ENCODE peak calls at places on chromosomes 11 and 22, in four cellular contexts. A is K562, D is GM12878, M is HepG2. U is an unnamed sample.

GRCh38 chr11:94557391-94557790 is 9.8 kb upstream of the PIWIL4 start:
- DNase-seq in M (no peak), D (no peak), A (no peak), U (no peak)

GRCh38 chr11:125327494-125328130 is 163.1 kb downstream of the PKNOX2 start:
- DNase-seq in A (no peak), D (no peak), M (no peak), U (no peak)

GRCh38 chr11:23931443-23931842 is 565.4 kb upstream of the LUZP2 start:
- DNase-seq in D (no peak), M (no peak), A (no peak), U (no peak)

GRCh38 chr22:17633217-17633997 is 4.9 kb upstream of the ATP6V1E1 start:
- DNase-seq in A (peak), M (peak), D (no peak), U (no peak)

GRCh38 chr11:117828641-117829368 is 4.3 kb upstream of the FXYD2 start:
- DNase-seq in M (no peak), D (no peak), A (peak), U (no peak)

GRCh38 chr11:104151404-104152204 is 12.3 kb downstream of the PDGFD start:
- DNase-seq in M (no peak), A (no peak), D (no peak), U (no peak)

GRCh38 chr11:108872781-108873291 is 208.0 kb downstream of the DDX10 start:
- DNase-seq in D (no peak), M (no peak), A (no peak), U (no peak)

GRCh38 chr11:117189191-117189940 is 9.8 kb upstream of the TAGLN start:
- DNase-seq in D (peak), M (no peak), A (no peak), U (no peak)

GRCh38 chr11:3109434-3109833 is 52.2 kb upstream of the CARS1 start:
- DNase-seq in M (no peak), A (no peak), D (no peak), U (no peak)

GRCh38 chr22:36425977-36426523 is 38.3 kb upstream of the MYH9 start:
- DNase-seq in A (peak), D (no peak), M (peak), U (no peak)

GRCh38 chr22:45221201-45221600 is 19.5 kb downstream of the KIAA0930 start:
- DNase-seq in A (no peak), M (no peak), D (no peak), U (no peak)

GRCh38 chr11:8250446-8250845 is 13.2 kb downstream of the LMO1 start:
- DNase-seq in A (no peak), D (no peak), M (no peak), U (peak)

GRCh38 chr11:19934828-19935259 is 222.2 kb downstream of the NAV2 start:
- DNase-seq in A (peak), M (no peak), D (no peak), U (no peak)

GRCh38 chr22:42961815-42962214 is 53.1 kb downstream of the PACSIN2 start:
- DNase-seq in M (no peak), A (no peak), D (no peak), U (no peak)

GRCh38 chr11:119121811-119122124 is 388 bp downstream of the HINFP start:
- DNase-seq in M (no peak), D (no peak), A (no peak), U (no peak)

GRCh38 chr11:21988477-21988876 is 204.4 kb upstream of the ANO5 start:
- DNase-seq in D (no peak), A (no peak), M (peak), U (no peak)

GRCh38 chr11:94032725-94033124 is 11.6 kb downstream of the HEPHL1 start:
- DNase-seq in A (no peak), D (no peak), M (no peak), U (no peak)

GRCh38 chr11:63871962-63872832 is 33.3 kb downstream of the MARK2 start:
- DNase-seq in D (peak), A (peak), M (peak), U (no peak)

GRCh38 chr22:47294222-47294532 is 531.7 kb downstream of the TBC1D22A start:
- DNase-seq in M (no peak), D (no peak), A (no peak), U (no peak)

GRCh38 chr11:119752324-119752723 is 23.3 kb upstream of the NECTIN1 start:
- DNase-seq in M (no peak), D (no peak), A (no peak), U (no peak)

GRCh38 chr22:35589736-35590079 is 27.4 kb downstream of the MB start:
- DNase-seq in D (no peak), M (no peak), A (no peak), U (no peak)

GRCh38 chr11:46106530-46107407 is 14.5 kb downstream of the PHF21A start:
- DNase-seq in M (no peak), A (peak), D (no peak), U (no peak)

GRCh38 chr22:40898850-40899357 is 37.0 kb upstream of the DNAJB7 start:
- DNase-seq in M (peak), D (peak), A (peak), U (no peak)

GRCh38 chr11:12130180-12130980 is 20.0 kb downstream of the MICAL2 start:
- DNase-seq in M (no peak), A (no peak), D (no peak), U (no peak)

GRCh38 chr11:86669424-86669823 is 3.0 kb downstream of the ME3 start:
- DNase-seq in M (no peak), D (no peak), A (no peak), U (no peak)

GRCh38 chr22:47089374-47089773 is 326.9 kb downstream of the TBC1D22A start:
- DNase-seq in D (no peak), M (no peak), A (peak), U (no peak)

GRCh38 chr11:100942016-100942415 is 187.6 kb downstream of the PGR start:
- DNase-seq in A (peak), M (no peak), D (no peak), U (no peak)

GRCh38 chr22:27795053-27795452 is 6.5 kb downstream of the MN1 start:
- DNase-seq in A (no peak), M (no peak), D (no peak), U (no peak)

DNA sequence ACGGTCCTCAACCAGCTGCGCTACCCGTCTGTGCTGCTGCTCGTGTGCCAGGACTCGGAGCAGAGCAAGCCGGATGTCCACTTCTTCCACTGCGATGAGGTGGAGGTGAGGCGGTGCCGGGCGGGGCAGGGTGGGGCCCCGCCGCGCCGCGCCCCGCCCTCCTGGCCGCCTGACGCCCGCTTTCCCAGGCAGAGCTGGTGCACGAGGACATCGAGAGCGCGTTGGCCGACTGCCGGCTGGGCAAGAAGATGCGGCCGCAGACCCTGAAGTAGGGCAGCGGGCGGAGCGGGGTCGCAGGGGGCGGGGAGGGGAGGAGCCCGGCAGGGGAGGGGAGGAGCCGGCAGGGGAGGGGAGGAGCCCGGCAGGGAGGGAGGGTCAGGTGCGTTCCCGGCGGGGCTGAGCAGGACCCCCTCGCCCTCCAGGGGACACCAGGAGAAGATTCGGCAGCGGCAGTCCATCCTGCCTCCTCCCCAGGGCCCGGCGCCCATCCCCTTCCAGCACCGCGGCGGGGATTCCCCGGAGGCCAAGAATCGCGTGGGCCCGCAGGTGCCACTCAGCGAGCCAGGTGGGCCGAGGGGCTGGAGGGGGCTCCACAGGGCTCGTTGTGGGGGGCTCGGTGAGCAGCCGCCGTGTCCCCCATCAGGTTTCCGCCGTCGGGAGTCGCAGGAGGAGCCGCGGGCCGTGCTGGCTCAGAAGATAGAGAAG is 14.8 kb downstream of the EPS8L2 start:
- DNase-seq in D (no peak), M (no peak), A (peak), U (no peak)
- TF ChIP-seq EZH2 in D (no peak), M (no peak), A (no peak), U (no peak)

GRCh38 chr11:76806131-76806530 is 23.0 kb downstream of the TSKU start:
- DNase-seq in A (no peak), D (no peak), M (no peak), U (peak)

GRCh38 chr11:76806608-76807205 is 23.6 kb downstream of the TSKU start:
- DNase-seq in A (no peak), D (no peak), M (no peak), U (no peak)

GRCh38 chr11:76808996-76809395 is 25.8 kb downstream of the TSKU start:
- DNase-seq in A (no peak), D (no peak), M (no peak), U (no peak)

GRCh38 chr11:76808158-76808557 is 25.0 kb downstream of the TSKU start:
- DNase-seq in D (no peak), M (no peak), A (no peak), U (no peak)

GRCh38 chr11:76807206-76807875 is 24.2 kb downstream of the TSKU start:
- DNase-seq in D (no peak), M (peak), A (peak), U (peak)
- H2AFZ ChIP-seq in D (peak), M (no peak), A (peak), U (no peak)

GRCh38 chr22:31526275-31526674 is 29.9 kb downstream of the SFI1 start:
- DNase-seq in M (no peak), D (no peak), A (no peak), U (no peak)
- TF ChIP-seq HDAC2 in M (no peak), D (no peak), A (no peak), U (no peak)

GRCh38 chr22:49179175-49179574 is 648.5 kb downstream of the BRD1 start:
- DNase-seq in D (no peak), M (no peak), A (no peak), U (no peak)
- TF ChIP-seq EZH2 in D (no peak), M (no peak), A (no peak), U (no peak)

GRCh38 chr11:9344046-9344680 is 29.8 kb upstream of the TMEM41B start:
- DNase-seq in A (no peak), D (no peak), M (peak), U (no peak)
- H2AFZ ChIP-seq in A (peak), D (no peak), M (peak), U (no peak)

U was measured in H1.